ENCODE peak calls at places on chromosomes 13 and 19, in four cellular contexts. P is WERI-Rb-1, T is spleen, S is brain microvascular endothelial cell. O is an unnamed sample.

GRCh38 chr13:40069173-40070044 is 413.9 kb downstream of the COG6 start:
- DNase-seq in T (peak), P (peak), S (peak), O (no peak)

GRCh38 chr13:40317980-40318327 is 348.5 kb downstream of the FOXO1 start:
- DNase-seq in T (no peak), P (no peak), S (no peak), O (no peak)

GRCh38 chr13:75762066-75762937 is 126.2 kb downstream of the LMO7 start:
- DNase-seq in S (no peak), P (no peak), T (no peak), O (no peak)

GRCh38 chr13:35700661-35701060 is 224.2 kb upstream of the MAB21L1 start:
- DNase-seq in T (no peak), P (no peak), S (peak), O (no peak)

GRCh38 chr19:36488816-36489138 is 584 bp downstream of the ZNF566 start:
- DNase-seq in P (peak), T (no peak), S (peak), O (no peak)

GRCh38 chr13:73129023-73129422 is 70.2 kb downstream of the KLF5 start:
- DNase-seq in P (no peak), T (no peak), S (no peak), O (no peak)

GRCh38 chr19:28934626-28935025 is 278.3 kb downstream of the UQCRFS1 start:
- DNase-seq in P (no peak), S (no peak), T (no peak), O (no peak)

GRCh38 chr19:18743281-18743825 is 47.8 kb downstream of the COMP start:
- DNase-seq in S (peak), T (no peak), P (peak), O (no peak)

GRCh38 chr13:97435794-97436193 is 1.8 kb downstream of the RAP2A start:
- DNase-seq in S (no peak), T (no peak), P (no peak), O (no peak)

GRCh38 chr13:113834496-113835200 is 29.2 kb downstream of the GAS6 start:
- DNase-seq in T (peak), P (no peak), S (no peak), O (no peak)

GRCh38 chr19:48491793-48492123 is 19.9 kb downstream of the LMTK3 start:
- DNase-seq in P (peak), S (no peak), T (peak), O (no peak)

GRCh38 chr19:48493718-48494515 is 17.7 kb downstream of the LMTK3 start:
- DNase-seq in P (no peak), T (peak), S (no peak), O (no peak)

GRCh38 chr19:48489608-48490216 is 20.5 kb downstream of the CYTH2 start:
- DNase-seq in S (peak), T (peak), P (peak), O (peak)

GRCh38 chr19:48492925-48493717 is 18.5 kb downstream of the LMTK3 start:
- DNase-seq in S (peak), T (peak), P (peak), O (peak)

DNA sequence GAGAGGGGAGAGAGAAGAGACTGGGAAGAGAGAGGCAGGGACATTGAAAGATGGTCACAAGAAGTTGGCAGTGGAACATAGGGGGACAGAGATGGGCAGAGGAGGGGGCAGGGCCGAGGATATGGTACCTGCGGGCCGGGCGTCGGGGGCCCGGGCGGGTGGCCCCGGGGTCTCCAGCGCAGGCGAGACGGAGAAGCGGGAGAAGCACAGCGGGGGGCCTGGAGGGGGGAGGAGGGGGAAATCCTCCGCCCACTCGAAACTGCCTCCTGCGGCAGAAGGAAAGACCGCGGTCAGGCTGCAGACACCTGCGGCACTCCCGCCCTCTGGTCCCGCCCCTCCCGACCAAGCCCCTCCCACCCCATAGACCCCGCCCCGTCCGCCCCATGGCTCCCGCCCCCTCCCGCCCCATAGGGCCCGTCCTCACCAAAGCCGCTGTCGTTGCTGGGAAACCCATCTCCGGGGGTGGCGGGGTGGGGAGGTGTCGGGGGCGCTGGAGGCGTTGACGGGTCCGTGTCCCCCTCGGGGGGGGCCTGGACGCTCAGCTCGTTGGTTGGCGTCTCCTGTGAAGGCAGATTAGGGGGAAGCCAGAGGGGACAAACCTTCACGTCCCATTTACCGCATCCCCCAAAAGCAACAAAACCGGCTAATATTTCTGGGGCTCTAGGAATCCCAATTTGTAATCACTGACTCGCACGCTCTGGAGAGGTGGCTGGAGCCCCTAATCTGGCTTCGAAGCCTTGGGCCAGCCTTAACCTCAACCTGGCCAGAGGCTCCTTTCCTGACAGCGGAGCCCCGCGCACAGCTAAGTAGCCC is 20.4 kb downstream of the LMTK3 start:
- DNase-seq in T (peak), S (no peak), P (peak), O (no peak)
- H3K27ac ChIP-seq in T (no peak), S (no peak), P (no peak), O (no peak)

DNA sequence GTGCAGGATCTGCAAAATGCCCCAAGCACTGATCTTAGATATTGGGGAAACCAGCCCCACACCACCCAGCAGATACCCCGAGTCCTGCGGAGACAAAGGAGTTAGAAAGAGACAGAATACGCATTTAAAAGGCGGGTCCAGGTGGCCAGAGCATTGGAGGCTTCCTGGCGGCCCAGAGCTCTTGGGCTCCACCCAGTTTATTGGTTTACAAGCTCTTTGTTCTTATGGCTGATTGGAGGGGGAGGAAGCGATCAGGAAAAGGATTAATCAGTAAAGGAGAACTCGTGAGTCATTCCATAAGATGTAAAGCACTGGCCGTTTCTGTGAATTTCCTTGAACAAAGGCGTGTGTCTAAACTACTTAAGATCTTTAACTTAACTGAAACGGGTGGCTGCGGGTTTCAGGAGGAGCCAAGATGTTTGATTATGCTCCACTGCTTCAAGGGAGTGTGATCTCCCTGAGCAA is 926 bp downstream of the ZNF587 start:
- DNase-seq in P (peak), S (peak), T (no peak), O (no peak)
- H3K27ac ChIP-seq in P (peak), S (peak), T (peak), O (no peak)

DNA sequence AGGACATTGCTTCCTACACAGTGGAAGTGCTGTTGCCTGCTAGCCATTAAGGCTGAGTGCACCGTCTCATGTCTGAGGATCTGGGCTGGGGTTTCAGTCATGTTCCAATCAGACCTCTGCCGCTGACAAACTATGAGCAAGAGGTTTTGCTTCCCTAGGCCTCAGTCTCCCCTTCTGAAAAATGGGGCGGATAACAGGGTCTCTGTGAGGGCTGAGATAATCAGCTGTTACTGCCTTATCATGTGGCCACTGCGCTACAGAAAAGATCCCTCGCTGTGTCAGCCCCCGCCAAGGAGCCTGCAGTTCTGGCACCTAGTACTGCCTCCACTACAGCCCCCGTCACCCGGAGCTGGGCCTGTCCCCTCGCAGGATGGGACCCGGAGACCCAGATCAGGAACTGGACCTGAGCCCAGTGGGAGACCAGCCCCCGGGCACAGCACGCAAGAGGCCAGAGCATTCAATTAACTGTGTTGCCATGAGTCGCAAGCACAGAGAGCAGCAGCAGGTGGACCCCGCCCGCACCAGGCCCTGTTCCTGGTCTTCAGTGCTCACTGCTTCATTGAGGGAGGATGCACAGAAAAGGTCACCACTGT is 3.0 kb upstream of the PNKP start:
- DNase-seq in T (no peak), P (no peak), S (no peak), O (no peak)
- H3K27ac ChIP-seq in T (peak), P (peak), S (peak), O (peak)

GRCh38 chr13:51234676-51235075 is 12.5 kb downstream of the FAM124A start:
- DNase-seq in P (no peak), S (no peak), T (no peak), O (no peak)
- H3K27ac ChIP-seq in P (no peak), S (no peak), T (peak), O (peak)

DNA sequence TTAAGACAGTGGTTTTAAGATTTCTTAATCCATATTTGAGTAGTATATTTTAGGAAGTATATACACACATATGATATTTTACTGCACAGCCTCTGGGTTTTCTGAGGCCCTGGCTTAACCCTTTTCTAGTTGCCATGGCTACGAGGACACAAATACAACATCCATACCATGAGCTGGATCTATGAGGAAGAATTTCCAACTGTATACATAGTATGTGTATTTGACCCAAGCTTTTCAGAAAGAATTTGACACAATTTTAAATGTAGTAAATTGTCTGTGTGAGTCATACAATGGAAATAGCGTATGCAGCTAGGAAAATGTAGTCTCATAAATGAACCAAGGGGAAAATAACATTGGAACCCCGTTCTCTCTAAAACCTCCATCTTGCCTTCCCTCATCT is 172.2 kb downstream of the LACC1 start:
- DNase-seq in S (peak), T (no peak), P (no peak), O (no peak)
- H3K27ac ChIP-seq in S (peak), T (no peak), P (no peak), O (no peak)

DNA sequence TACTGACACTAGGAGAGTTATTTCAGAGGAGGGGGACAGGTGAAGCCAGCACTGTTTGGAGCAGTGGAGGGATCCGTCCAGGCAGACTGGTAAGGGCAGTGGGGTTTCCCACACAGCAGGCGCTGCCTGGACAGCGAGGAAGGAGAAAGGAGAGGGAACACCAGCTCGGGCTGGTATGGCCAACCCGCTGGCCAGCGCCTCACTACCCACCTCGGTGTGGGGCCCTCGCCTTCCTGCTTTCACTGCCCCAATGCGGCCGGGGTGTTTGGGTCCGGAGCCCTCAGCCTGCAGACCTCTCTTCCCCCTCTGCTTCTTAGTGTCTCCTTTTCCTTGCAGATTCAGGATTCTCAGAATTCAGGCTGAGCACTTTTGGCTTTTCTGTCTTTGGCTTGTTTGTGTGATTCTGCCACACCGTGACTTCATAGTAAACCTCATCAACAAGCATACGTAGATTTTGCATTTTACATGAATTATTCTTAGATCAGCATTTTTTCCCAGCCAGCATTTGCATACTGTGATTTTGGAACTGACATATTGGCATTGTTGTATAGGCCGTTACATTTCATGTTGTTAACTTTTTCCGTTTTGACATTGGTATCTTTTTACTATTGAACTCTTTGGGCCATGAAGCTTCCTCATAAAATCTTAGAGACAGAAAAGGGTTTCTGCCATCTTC is 294.1 kb downstream of the MYO16 start:
- DNase-seq in T (no peak), S (no peak), P (no peak), O (no peak)
- H3K27ac ChIP-seq in T (no peak), S (no peak), P (no peak), O (no peak)